ENCODE peak calls at places on chromosome 12, in six cellular contexts. One of them, this sample, is unnamed.

GRCh38 chr12:55899035-55899434 is 28.7 kb downstream of the PYM1 start:
- DNase-seq in HepG2: peak
- DNase-seq in GM12878: no peak
- DNase-seq in GM12892: no peak
- DNase-seq in K562: peak
- DNase-seq in H1: no peak
- DNase-seq in this sample: no peak

GRCh38 chr12:47591387-47591786 is 114.4 kb downstream of the RPAP3 start:
- DNase-seq in K562: no peak
- DNase-seq in GM12878: no peak
- DNase-seq in GM12892: no peak
- DNase-seq in H1: no peak
- DNase-seq in HepG2: no peak
- DNase-seq in this sample: no peak

GRCh38 chr12:67578976-67579661 is 69.4 kb upstream of the DYRK2 start:
- DNase-seq in K562: no peak
- DNase-seq in GM12892: no peak
- DNase-seq in H1: no peak
- DNase-seq in GM12878: no peak
- DNase-seq in HepG2: no peak
- DNase-seq in this sample: no peak

GRCh38 chr12:112153900-112154234 is 28.5 kb downstream of the TRAFD1 start:
- DNase-seq in H1: no peak
- DNase-seq in GM12892: no peak
- DNase-seq in K562: no peak
- DNase-seq in HepG2: no peak
- DNase-seq in GM12878: no peak
- DNase-seq in this sample: no peak

GRCh38 chr12:39919790-39920189 is 186.1 kb downstream of the SLC2A13 start:
- DNase-seq in GM12878: no peak
- DNase-seq in HepG2: no peak
- DNase-seq in GM12892: no peak
- DNase-seq in H1: no peak
- DNase-seq in K562: no peak
- DNase-seq in this sample: no peak

GRCh38 chr12:76247992-76248391 is 100.2 kb downstream of the BBS10 start:
- DNase-seq in HepG2: no peak
- DNase-seq in GM12878: no peak
- DNase-seq in H1: no peak
- DNase-seq in GM12892: no peak
- DNase-seq in K562: no peak
- DNase-seq in this sample: no peak

GRCh38 chr12:27319848-27320247 is 12.8 kb upstream of the BMAL2 start:
- DNase-seq in HepG2: no peak
- DNase-seq in H1: no peak
- DNase-seq in K562: no peak
- DNase-seq in GM12878: no peak
- DNase-seq in GM12892: no peak
- DNase-seq in this sample: no peak

GRCh38 chr12:89073027-89073398 is 279.3 kb downstream of the DUSP6 start:
- DNase-seq in K562: no peak
- DNase-seq in H1: no peak
- DNase-seq in GM12878: no peak
- DNase-seq in HepG2: no peak
- DNase-seq in GM12892: no peak
- DNase-seq in this sample: no peak

GRCh38 chr12:122422769-122423257 is 344 bp upstream of the CLIP1 start:
- DNase-seq in GM12892: no peak
- DNase-seq in GM12878: no peak
- DNase-seq in HepG2: peak
- DNase-seq in K562: no peak
- DNase-seq in H1: no peak
- DNase-seq in this sample: no peak

GRCh38 chr12:39605996-39606395 is 13.6 kb downstream of the ABCD2 start:
- DNase-seq in GM12892: no peak
- DNase-seq in K562: no peak
- DNase-seq in H1: no peak
- DNase-seq in HepG2: no peak
- DNase-seq in GM12878: no peak
- DNase-seq in this sample: no peak

GRCh38 chr12:96303656-96304055 is 96.6 kb downstream of the CDK17 start:
- DNase-seq in K562: no peak
- DNase-seq in H1: no peak
- DNase-seq in GM12878: no peak
- DNase-seq in HepG2: no peak
- DNase-seq in GM12892: no peak
- DNase-seq in this sample: no peak

GRCh38 chr12:31491819-31492598 is 98.9 kb downstream of the DENND5B start:
- DNase-seq in K562: no peak
- DNase-seq in H1: no peak
- DNase-seq in GM12878: no peak
- DNase-seq in GM12892: no peak
- DNase-seq in HepG2: peak
- DNase-seq in this sample: no peak

GRCh38 chr12:65427646-65428045 is 149.2 kb downstream of the MSRB3 start:
- DNase-seq in HepG2: no peak
- DNase-seq in K562: no peak
- DNase-seq in GM12878: no peak
- DNase-seq in H1: no peak
- DNase-seq in GM12892: no peak
- DNase-seq in this sample: no peak

GRCh38 chr12:122435186-122435585 is 12.7 kb upstream of the CLIP1 start:
- DNase-seq in HepG2: no peak
- DNase-seq in GM12892: no peak
- DNase-seq in H1: no peak
- DNase-seq in K562: no peak
- DNase-seq in GM12878: no peak
- DNase-seq in this sample: no peak

GRCh38 chr12:47946413-47947107 is 16.8 kb upstream of the TMEM106C start:
- DNase-seq in K562: no peak
- DNase-seq in GM12892: no peak
- DNase-seq in H1: no peak
- DNase-seq in GM12878: no peak
- DNase-seq in HepG2: no peak
- DNase-seq in this sample: no peak

GRCh38 chr12:6192604-6193380 is 7.4 kb upstream of the CD9 start:
- DNase-seq in GM12878: no peak
- DNase-seq in H1: no peak
- DNase-seq in K562: no peak
- DNase-seq in HepG2: no peak
- DNase-seq in GM12892: no peak
- DNase-seq in this sample: no peak

GRCh38 chr12:24222968-24223367 is 273.5 kb upstream of the SOX5 start:
- DNase-seq in K562: no peak
- DNase-seq in GM12892: no peak
- DNase-seq in H1: no peak
- DNase-seq in GM12878: no peak
- DNase-seq in HepG2: no peak
- DNase-seq in this sample: no peak

GRCh38 chr12:45208604-45209487 is 7.0 kb upstream of the ANO6 start:
- DNase-seq in GM12892: no peak
- DNase-seq in GM12878: no peak
- DNase-seq in HepG2: peak
- DNase-seq in H1: no peak
- DNase-seq in K562: no peak
- DNase-seq in this sample: no peak

DNA sequence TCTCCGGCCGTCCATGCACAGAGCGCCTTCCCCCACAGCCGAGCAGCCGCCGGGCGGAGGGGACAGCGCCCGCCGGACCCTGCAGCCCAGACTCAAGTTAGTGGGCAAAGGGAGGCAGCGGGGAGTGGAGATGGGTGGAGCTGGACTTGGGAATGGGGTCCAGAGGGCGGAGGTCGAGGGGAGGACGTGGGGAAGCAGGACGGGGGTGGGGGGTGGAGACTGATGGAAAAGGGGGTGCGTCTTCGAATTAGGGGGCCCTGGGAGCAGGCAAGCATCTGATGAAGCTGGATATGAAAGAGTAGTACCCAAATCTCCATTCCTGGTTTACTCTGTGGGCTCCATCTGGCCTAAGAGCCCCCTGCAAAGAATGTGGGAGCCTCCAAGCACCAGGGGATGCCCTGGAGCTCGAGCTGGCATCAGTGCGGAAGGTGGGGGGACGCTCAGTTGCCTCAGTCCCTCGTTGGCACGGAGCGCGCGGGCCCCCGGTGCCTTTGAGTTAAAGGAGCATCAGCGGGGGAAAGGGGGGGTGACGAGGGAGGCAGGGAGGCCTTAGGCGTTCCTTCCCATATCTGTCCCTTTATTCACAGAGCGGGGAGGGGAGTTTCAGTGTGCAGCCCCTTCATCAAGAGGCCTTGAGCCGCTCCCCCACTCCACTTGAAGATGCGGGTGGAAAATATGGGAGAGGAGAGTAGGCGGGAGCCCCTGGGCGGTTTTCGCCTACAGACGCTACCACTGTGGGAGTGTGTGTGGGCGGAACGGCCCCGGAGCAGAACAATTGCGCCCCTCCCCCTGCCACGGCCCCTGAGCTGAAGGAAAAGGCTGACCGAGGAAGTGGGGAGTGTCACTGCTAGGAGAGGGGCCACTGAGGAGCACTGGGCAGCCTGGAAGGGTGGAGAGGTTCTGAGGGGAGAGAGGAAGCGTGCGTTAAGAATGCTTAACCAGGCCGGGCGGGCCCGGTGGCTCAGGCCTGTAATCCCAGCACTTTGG is 638 bp downstream of the NAB2 start:
- DNase-seq in HepG2: no peak
- DNase-seq in H1: no peak
- DNase-seq in GM12878: no peak
- DNase-seq in GM12892: no peak
- DNase-seq in K562: peak
- DNase-seq in this sample: no peak
- TF ChIP-seq TAF1 in HepG2: peak
- TF ChIP-seq TAF1 in H1: no peak
- TF ChIP-seq TAF1 in GM12878: no peak
- TF ChIP-seq TAF1 in GM12892: no peak
- TF ChIP-seq TAF1 in K562: peak
- TF ChIP-seq TAF1 in this sample: no peak

GRCh38 chr12:12786716-12787601 is 1.5 kb downstream of the APOLD1 start:
- DNase-seq in K562: peak
- DNase-seq in HepG2: peak
- DNase-seq in GM12878: no peak
- DNase-seq in GM12892: peak
- DNase-seq in H1: peak
- DNase-seq in this sample: peak
- TF ChIP-seq POLR2A in K562: peak
- TF ChIP-seq POLR2A in HepG2: peak
- TF ChIP-seq POLR2A in GM12878: peak
- TF ChIP-seq POLR2A in GM12892: peak
- TF ChIP-seq POLR2A in H1: no peak
- TF ChIP-seq POLR2A in this sample: peak

GRCh38 chr12:56930241-56930640 is 4.0 kb downstream of the SDR9C7 start:
- DNase-seq in GM12892: no peak
- DNase-seq in H1: no peak
- DNase-seq in HepG2: no peak
- DNase-seq in GM12878: no peak
- DNase-seq in K562: no peak
- DNase-seq in this sample: no peak

GRCh38 chr12:56928262-56928661 is 5.9 kb downstream of the SDR9C7 start:
- DNase-seq in H1: no peak
- DNase-seq in GM12878: no peak
- DNase-seq in K562: peak
- DNase-seq in HepG2: no peak
- DNase-seq in GM12892: no peak
- DNase-seq in this sample: no peak

GRCh38 chr12:56931474-56931978 is 2.7 kb downstream of the SDR9C7 start:
- DNase-seq in GM12878: no peak
- DNase-seq in K562: peak
- DNase-seq in HepG2: peak
- DNase-seq in GM12892: no peak
- DNase-seq in H1: no peak
- DNase-seq in this sample: no peak

GRCh38 chr12:56932146-56932545 is 2.1 kb downstream of the SDR9C7 start:
- DNase-seq in H1: no peak
- DNase-seq in HepG2: no peak
- DNase-seq in K562: no peak
- DNase-seq in GM12878: no peak
- DNase-seq in GM12892: no peak
- DNase-seq in this sample: no peak

DNA sequence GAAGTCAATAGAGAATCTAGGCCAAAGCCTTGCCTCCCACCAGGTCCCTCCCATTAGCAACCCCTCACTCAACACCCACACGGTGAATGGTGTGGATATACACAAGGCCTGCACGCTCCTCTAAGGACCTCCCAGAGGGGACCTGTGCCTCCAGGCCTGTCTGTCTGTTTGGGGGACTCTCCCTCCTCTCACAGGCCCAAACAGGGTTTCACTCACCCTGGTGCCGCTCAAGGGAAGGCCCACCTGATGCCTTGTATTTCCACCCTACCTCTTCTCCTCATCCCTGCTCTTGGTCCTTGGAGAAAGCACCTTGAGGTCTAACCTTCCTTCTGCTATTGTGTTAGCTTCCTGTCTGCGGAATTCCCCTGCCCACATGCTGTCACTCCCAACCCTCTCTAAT is 4.4 kb downstream of the SDR9C7 start:
- DNase-seq in GM12878: no peak
- DNase-seq in GM12892: no peak
- DNase-seq in HepG2: no peak
- DNase-seq in K562: no peak
- DNase-seq in H1: no peak
- DNase-seq in this sample: no peak
- TF ChIP-seq POLR2AphosphoS5 in GM12878: no peak
- TF ChIP-seq POLR2AphosphoS5 in GM12892: no peak
- TF ChIP-seq POLR2AphosphoS5 in HepG2: no peak
- TF ChIP-seq POLR2AphosphoS5 in K562: no peak
- TF ChIP-seq POLR2AphosphoS5 in H1: no peak
- TF ChIP-seq POLR2AphosphoS5 in this sample: no peak

GRCh38 chr12:86513206-86513605 is 257.0 kb upstream of the MGAT4C start:
- DNase-seq in GM12892: no peak
- DNase-seq in HepG2: no peak
- DNase-seq in H1: no peak
- DNase-seq in K562: no peak
- DNase-seq in GM12878: no peak
- DNase-seq in this sample: no peak
- TF ChIP-seq TAF1 in GM12892: no peak
- TF ChIP-seq TAF1 in HepG2: no peak
- TF ChIP-seq TAF1 in H1: no peak
- TF ChIP-seq TAF1 in K562: no peak
- TF ChIP-seq TAF1 in GM12878: no peak
- TF ChIP-seq TAF1 in this sample: no peak

This sample was measured in GM12891.